ENCODE peak calls at places on chromosomes 11 and 22, in six cellular contexts. One of them, this sample, is unnamed.

GRCh38 chr22:44730490-44731356 is 21.7 kb upstream of the ARHGAP8 start:
- DNase-seq in tibial nerve: no peak
- DNase-seq in stomach: no peak
- DNase-seq in uterus: no peak
- DNase-seq in NB4: no peak
- DNase-seq in heart left ventricle: no peak
- DNase-seq in this sample: no peak

GRCh38 chr22:32475428-32476010 is 908 bp downstream of the FBXO7 start:
- DNase-seq in tibial nerve: no peak
- DNase-seq in stomach: peak; percentile 40
- DNase-seq in uterus: peak; percentile 23
- DNase-seq in NB4: peak; percentile 67
- DNase-seq in heart left ventricle: peak; percentile 40
- DNase-seq in this sample: no peak

GRCh38 chr11:94536386-94536785 is 7.3 kb upstream of the FUT4 start:
- DNase-seq in tibial nerve: no peak
- DNase-seq in stomach: no peak
- DNase-seq in uterus: no peak
- DNase-seq in NB4: no peak
- DNase-seq in heart left ventricle: no peak
- DNase-seq in this sample: no peak

GRCh38 chr11:125663910-125664309 is 16.7 kb downstream of the ACRV1 start:
- DNase-seq in tibial nerve: no peak
- DNase-seq in stomach: no peak
- DNase-seq in uterus: no peak
- DNase-seq in NB4: no peak
- DNase-seq in heart left ventricle: no peak
- DNase-seq in this sample: no peak

GRCh38 chr11:65537296-65537597 is 12.4 kb downstream of the SCYL1 start:
- DNase-seq in tibial nerve: no peak
- DNase-seq in stomach: no peak
- DNase-seq in uterus: no peak
- DNase-seq in NB4: no peak
- DNase-seq in heart left ventricle: no peak
- DNase-seq in this sample: no peak

GRCh38 chr22:24129980-24130379 is 51.3 kb upstream of the SUSD2 start:
- DNase-seq in tibial nerve: no peak
- DNase-seq in stomach: no peak
- DNase-seq in uterus: no peak
- DNase-seq in NB4: no peak
- DNase-seq in heart left ventricle: no peak
- DNase-seq in this sample: no peak

GRCh38 chr22:48957311-48957986 is 870.2 kb downstream of the BRD1 start:
- DNase-seq in tibial nerve: no peak
- DNase-seq in stomach: peak; percentile 24
- DNase-seq in uterus: peak; percentile 7
- DNase-seq in NB4: no peak
- DNase-seq in heart left ventricle: no peak
- DNase-seq in this sample: peak; percentile 82

GRCh38 chr22:36433318-36434231 is 45.8 kb upstream of the MYH9 start:
- DNase-seq in tibial nerve: no peak
- DNase-seq in stomach: peak; percentile 88
- DNase-seq in uterus: no peak
- DNase-seq in NB4: no peak
- DNase-seq in heart left ventricle: no peak
- DNase-seq in this sample: no peak

GRCh38 chr11:561148-562003 is 606 bp downstream of the RASSF7 start:
- DNase-seq in tibial nerve: no peak
- DNase-seq in stomach: peak; percentile 89
- DNase-seq in uterus: no peak
- DNase-seq in NB4: peak; percentile 67
- DNase-seq in heart left ventricle: peak; percentile 22
- DNase-seq in this sample: no peak

GRCh38 chr11:560305-561147 is at the start of the genes LMNTD2 and RASSF7:
- DNase-seq in tibial nerve: peak; percentile 84
- DNase-seq in stomach: peak; percentile 95
- DNase-seq in uterus: peak; percentile 85
- DNase-seq in NB4: peak; percentile 92
- DNase-seq in heart left ventricle: peak; percentile 92
- DNase-seq in this sample: peak; percentile 98

GRCh38 chr11:563812-564578 is 3.2 kb downstream of the RASSF7 start:
- DNase-seq in tibial nerve: no peak
- DNase-seq in stomach: no peak
- DNase-seq in uterus: no peak
- DNase-seq in NB4: no peak
- DNase-seq in heart left ventricle: no peak
- DNase-seq in this sample: no peak

GRCh38 chr11:562046-562645 is 1.4 kb downstream of the RASSF7 start:
- DNase-seq in tibial nerve: no peak
- DNase-seq in stomach: no peak
- DNase-seq in uterus: no peak
- DNase-seq in NB4: no peak
- DNase-seq in heart left ventricle: no peak
- DNase-seq in this sample: no peak

DNA sequence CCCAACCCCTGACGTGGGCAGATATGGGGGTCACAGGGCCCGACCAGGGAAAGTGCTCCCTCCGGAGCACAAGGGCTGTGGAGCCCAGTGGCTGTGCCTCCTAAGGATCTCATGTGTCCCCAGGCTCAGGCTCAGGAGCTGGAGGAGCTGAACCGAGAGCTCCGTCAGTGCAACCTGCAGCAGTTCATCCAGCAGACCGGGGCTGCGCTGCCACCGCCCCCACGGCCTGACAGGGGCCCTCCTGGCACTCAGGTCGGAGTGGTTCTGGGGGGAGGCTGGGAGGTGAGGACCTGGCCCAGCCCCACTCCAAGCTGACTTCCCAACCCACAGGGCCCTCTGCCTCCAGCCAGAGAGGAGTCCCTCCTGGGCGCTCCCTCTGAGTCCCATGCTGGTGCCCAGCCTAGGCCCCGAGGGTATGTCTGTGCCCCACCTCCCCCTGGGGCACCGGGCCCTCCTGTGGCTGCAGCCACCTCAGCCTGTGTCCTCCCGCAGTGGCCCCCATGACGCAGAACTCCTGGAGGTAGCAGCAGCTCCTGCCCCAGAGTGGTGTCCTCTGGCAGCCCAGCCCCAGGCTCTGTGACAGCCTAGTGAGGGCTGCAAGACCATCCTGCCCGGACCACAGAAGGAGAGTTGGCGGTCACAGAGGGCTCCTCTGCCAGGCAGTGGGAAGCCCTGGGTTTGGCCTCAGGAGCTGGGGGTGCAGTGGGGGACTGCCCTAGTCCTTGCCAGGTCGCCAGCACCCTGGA is 2.5 kb downstream of the RASSF7 start:
- DNase-seq in tibial nerve: no peak
- DNase-seq in stomach: no peak
- DNase-seq in uterus: no peak
- DNase-seq in NB4: no peak
- DNase-seq in heart left ventricle: no peak
- DNase-seq in this sample: no peak
- TF ChIP-seq POLR2A in tibial nerve: no peak
- TF ChIP-seq POLR2A in stomach: no peak
- TF ChIP-seq POLR2A in uterus: no peak
- TF ChIP-seq POLR2A in NB4: no peak
- TF ChIP-seq POLR2A in heart left ventricle: no peak
- TF ChIP-seq POLR2A in this sample: no peak

GRCh38 chr22:25156736-25157135 is 42.9 kb upstream of the CRYBB3 start:
- DNase-seq in tibial nerve: no peak
- DNase-seq in stomach: no peak
- DNase-seq in uterus: no peak
- DNase-seq in NB4: no peak
- DNase-seq in heart left ventricle: no peak
- DNase-seq in this sample: no peak

GRCh38 chr22:25154686-25154999 is 45.0 kb upstream of the CRYBB3 start:
- DNase-seq in tibial nerve: no peak
- DNase-seq in stomach: no peak
- DNase-seq in uterus: no peak
- DNase-seq in NB4: no peak
- DNase-seq in heart left ventricle: no peak
- DNase-seq in this sample: no peak

GRCh38 chr22:25149014-25149413 is 50.6 kb upstream of the CRYBB3 start:
- DNase-seq in tibial nerve: no peak
- DNase-seq in stomach: no peak
- DNase-seq in uterus: no peak
- DNase-seq in NB4: no peak
- DNase-seq in heart left ventricle: no peak
- DNase-seq in this sample: no peak

GRCh38 chr22:25159028-25159427 is 40.6 kb upstream of the CRYBB3 start:
- DNase-seq in tibial nerve: no peak
- DNase-seq in stomach: no peak
- DNase-seq in uterus: no peak
- DNase-seq in NB4: peak; percentile 28
- DNase-seq in heart left ventricle: no peak
- DNase-seq in this sample: no peak

DNA sequence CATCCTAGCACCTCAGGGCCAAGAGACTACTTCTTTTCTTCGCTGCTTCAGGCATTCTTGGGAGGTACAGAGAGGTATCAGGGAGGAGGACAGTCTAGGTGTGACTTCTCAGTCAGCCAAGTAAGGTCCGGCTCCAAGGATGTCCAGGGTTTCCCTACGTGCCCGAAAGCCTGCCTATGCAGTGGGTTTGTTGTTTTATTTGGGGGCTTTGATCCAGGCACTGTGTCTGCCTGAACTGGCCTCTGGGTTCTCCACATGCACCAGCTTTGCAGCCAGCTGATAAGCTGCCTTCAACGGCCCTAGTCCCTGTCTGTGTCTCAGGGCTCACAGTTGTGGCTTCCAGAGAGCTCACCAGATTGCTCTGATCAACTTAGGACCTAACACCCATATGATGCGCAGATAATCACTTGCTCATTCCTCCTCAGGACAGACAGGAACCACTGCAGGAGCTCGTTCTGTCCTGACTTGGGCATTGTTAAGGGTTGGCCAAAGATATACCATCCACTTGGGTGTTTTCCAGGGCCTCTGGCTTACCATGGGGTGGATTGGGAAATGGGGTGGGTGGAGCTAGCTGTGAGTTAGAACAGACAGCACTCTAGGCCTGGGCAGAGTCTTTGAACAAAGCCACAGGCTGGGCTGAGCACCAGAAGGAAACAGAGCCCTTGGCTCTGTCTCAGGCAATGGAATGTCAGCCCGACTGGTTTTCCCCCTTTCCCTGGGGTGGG is 45.5 kb upstream of the CRYBB3 start:
- DNase-seq in tibial nerve: peak; percentile 39
- DNase-seq in stomach: peak; percentile 89
- DNase-seq in uterus: no peak
- DNase-seq in NB4: no peak
- DNase-seq in heart left ventricle: peak; percentile 50
- DNase-seq in this sample: no peak
- TF ChIP-seq POLR2A in tibial nerve: no peak
- TF ChIP-seq POLR2A in stomach: no peak
- TF ChIP-seq POLR2A in uterus: no peak
- TF ChIP-seq POLR2A in NB4: no peak
- TF ChIP-seq POLR2A in heart left ventricle: no peak
- TF ChIP-seq POLR2A in this sample: no peak

DNA sequence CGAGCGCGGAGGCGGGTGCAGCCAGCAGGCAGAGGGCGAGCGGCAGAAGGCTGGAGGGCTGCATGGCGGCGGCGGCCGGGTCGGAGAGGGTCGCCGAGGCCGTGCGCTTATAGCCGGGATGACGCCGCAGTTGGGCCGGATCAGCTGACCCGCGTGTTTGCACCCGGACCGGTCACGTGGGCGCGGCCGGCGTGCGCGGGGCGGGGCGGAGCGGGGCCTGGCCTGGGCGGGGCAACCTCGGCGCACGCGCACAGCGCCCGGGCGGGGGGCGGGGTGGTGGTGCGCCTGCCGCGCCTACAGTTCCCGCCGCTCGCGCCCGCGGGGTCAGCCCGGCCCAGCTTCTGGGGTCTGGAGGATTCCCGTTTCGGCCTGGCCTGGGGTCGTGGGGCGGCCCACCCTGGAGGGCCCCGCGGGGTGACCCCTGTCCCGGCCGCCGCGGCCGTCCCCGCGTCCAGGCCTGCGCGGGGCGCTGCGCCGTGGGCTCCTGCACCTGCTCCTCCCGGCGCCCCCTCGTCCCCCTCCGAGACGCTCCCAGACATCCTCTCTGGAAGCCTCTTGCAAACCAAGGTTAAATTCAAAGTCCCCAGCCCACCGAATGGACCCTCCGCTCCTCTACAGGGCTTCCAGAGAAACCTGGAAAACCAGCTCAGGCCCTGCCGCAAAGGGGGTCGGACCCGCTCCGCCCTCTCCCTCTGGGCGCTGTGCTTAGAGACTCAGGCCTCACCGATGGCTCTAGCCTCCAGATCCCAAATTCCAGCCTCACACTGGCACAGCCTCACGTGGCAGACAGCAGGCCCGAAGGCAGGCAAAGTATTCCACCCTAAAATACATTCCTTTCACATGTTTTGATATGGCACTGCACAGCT is at the start of gene CTSD:
- DNase-seq in tibial nerve: peak; percentile 83
- DNase-seq in stomach: peak; percentile 94
- DNase-seq in uterus: peak; percentile 85
- DNase-seq in NB4: peak; percentile 79
- DNase-seq in heart left ventricle: peak; percentile 92
- DNase-seq in this sample: peak; percentile 95
- TF ChIP-seq POLR2A in tibial nerve: peak; percentile 86
- TF ChIP-seq POLR2A in stomach: no peak
- TF ChIP-seq POLR2A in uterus: no peak
- TF ChIP-seq POLR2A in NB4: peak; percentile 59
- TF ChIP-seq POLR2A in heart left ventricle: peak; percentile 83
- TF ChIP-seq POLR2A in this sample: peak; percentile 68

GRCh38 chr11:72820439-72821139 is 6.4 kb downstream of the ATG16L2 start:
- DNase-seq in tibial nerve: no peak
- DNase-seq in stomach: no peak
- DNase-seq in uterus: no peak
- DNase-seq in NB4: no peak
- DNase-seq in heart left ventricle: no peak
- DNase-seq in this sample: no peak

GRCh38 chr11:72821221-72821919 is 7.2 kb downstream of the ATG16L2 start:
- DNase-seq in tibial nerve: no peak
- DNase-seq in stomach: peak; percentile 37
- DNase-seq in uterus: peak; percentile 35
- DNase-seq in NB4: no peak
- DNase-seq in heart left ventricle: peak; percentile 20
- DNase-seq in this sample: no peak

GRCh38 chr11:72824020-72824419 is 9.8 kb downstream of the ATG16L2 start:
- DNase-seq in tibial nerve: no peak
- DNase-seq in stomach: no peak
- DNase-seq in uterus: no peak
- DNase-seq in NB4: no peak
- DNase-seq in heart left ventricle: no peak
- DNase-seq in this sample: no peak

GRCh38 chr11:72823105-72823804 is 9.0 kb downstream of the ATG16L2 start:
- DNase-seq in tibial nerve: no peak
- DNase-seq in stomach: no peak
- DNase-seq in uterus: no peak
- DNase-seq in NB4: no peak
- DNase-seq in heart left ventricle: peak; percentile 19
- DNase-seq in this sample: no peak

DNA sequence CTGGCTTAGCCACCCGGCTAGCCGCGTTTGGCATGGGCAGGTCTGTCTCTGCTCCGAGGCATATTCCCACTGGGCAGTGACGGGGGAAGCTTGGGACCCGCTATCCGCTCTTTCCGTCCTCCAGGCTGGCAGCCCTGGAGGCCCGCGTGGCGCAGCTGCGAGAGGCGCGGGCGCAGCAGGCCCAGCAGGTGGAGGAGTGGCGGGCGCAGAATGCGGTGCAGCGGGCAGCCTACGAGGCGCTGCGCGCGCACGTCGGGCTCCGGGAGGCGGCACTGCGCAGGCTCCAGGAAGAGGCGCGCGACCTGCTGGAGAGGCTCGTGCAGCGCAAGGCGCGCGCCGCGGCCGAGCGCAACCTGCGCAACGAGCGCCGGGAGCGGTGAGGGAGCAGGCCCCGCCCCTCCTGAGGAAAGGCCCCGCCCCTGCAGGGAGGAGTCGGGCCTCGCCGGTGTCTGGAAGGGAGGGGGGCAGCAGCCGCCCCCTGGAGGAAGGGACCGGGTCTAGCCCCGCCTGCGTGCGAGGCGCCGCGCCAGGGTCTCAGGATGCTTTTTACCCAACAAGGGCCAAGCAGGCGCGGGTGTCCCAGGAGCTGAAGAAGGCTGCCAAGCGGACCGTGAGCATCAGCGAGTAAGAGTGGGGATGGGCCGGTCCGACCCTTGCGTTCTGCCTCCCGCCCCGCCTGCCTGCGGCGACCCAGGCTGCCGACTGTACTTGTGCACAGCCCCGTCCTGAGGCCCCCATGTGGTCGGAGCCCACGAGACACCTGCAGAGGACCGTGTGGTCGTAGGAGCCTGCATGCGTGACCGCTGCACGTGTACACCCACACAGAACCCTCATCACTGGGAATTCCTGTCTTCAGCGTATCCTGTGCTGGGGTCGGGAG is 7.9 kb downstream of the ATG16L2 start:
- DNase-seq in tibial nerve: peak; percentile 66
- DNase-seq in stomach: peak; percentile 95
- DNase-seq in uterus: peak; percentile 94
- DNase-seq in NB4: no peak
- DNase-seq in heart left ventricle: peak; percentile 90
- DNase-seq in this sample: no peak
- TF ChIP-seq POLR2A in tibial nerve: no peak
- TF ChIP-seq POLR2A in stomach: no peak
- TF ChIP-seq POLR2A in uterus: peak; percentile 9
- TF ChIP-seq POLR2A in NB4: no peak
- TF ChIP-seq POLR2A in heart left ventricle: peak; percentile 59
- TF ChIP-seq POLR2A in this sample: no peak